ENCODE peak calls at places on chromosomes 1 and 21, in six cellular contexts. B is HFFc6; J is DMS79; P is stimulated activated CD4-positive, alpha-beta T cell treated with anti-CD3 and anti-CD28 coated beads, Interleukin-2, amount 100 ng/mL, for 48 hours; O is HL-60; N is SK-MEL-5. X is an unnamed sample.

GRCh38 chr1:2921970-2922686 is 99.1 kb upstream of the ACTRT2 start:
- DNase-seq in P (peak), B (no peak), J (no peak), N (peak), O (no peak), X (peak)

GRCh38 chr1:69913967-69914366 is 291.4 kb downstream of the LRRC40 start:
- DNase-seq in N (no peak), O (no peak), B (peak), J (no peak), P (no peak), X (no peak)

GRCh38 chr1:41465741-41466140 is 18.7 kb downstream of the EDN2 start:
- DNase-seq in O (no peak), N (no peak), B (no peak), P (no peak), J (no peak), X (no peak)

GRCh38 chr21:44958471-44959191 is 18.8 kb downstream of the SLX9 start:
- DNase-seq in J (no peak), N (no peak), O (no peak), B (no peak), P (no peak), X (no peak)

GRCh38 chr1:182054698-182055326 is 6.7 kb downstream of the ZNF648 start:
- DNase-seq in P (peak), N (peak), B (no peak), O (no peak), J (no peak), X (no peak)

GRCh38 chr1:164886101-164886500 is 327.1 kb downstream of the PBX1 start:
- DNase-seq in B (no peak), N (no peak), O (no peak), J (no peak), P (no peak), X (no peak)

GRCh38 chr1:151372411-151372934 is at the start of gene SELENBP1:
- DNase-seq in N (no peak), J (peak), B (peak), O (no peak), P (no peak), X (no peak)

GRCh38 chr1:10714337-10715114 is 81.9 kb downstream of the CASZ1 start:
- DNase-seq in N (no peak), J (no peak), O (no peak), P (no peak), B (no peak), X (no peak)

GRCh38 chr1:209529233-209529632 is 54.3 kb upstream of the CAMK1G start:
- DNase-seq in P (no peak), J (no peak), O (no peak), B (no peak), N (no peak), X (no peak)

GRCh38 chr1:110780600-110781484 is 92.1 kb upstream of the CD53 start:
- DNase-seq in P (peak), J (peak), O (peak), B (peak), N (peak), X (peak)

X was measured in GM12891.